ENCODE peak calls at places on chromosomes 16 and 17, in seven cellular contexts. E is omental fat pad, P is ovary, J is MCF 10A, Z is PC-3, G is nephron progenitor cell, X is adrenal gland. B is an unnamed sample.

GRCh38 chr16:70676571-70677498 is 9.0 kb downstream of the MTSS2 start:
- DNase-seq in J (no peak), P (peak; percentile 22), Z (no peak), G (no peak), X (peak; percentile 16), E (no peak), B (peak; percentile 64)

GRCh38 chr16:82456683-82457082 is 170.1 kb upstream of the CDH13 start:
- DNase-seq in Z (peak; percentile 55), J (peak; percentile 74), P (peak; percentile 19), X (peak; percentile 61), G (peak; percentile 75), E (no peak), B (peak; percentile 81)

GRCh38 chr17:8649157-8650118 is 18.9 kb upstream of the MYH10 start:
- DNase-seq in E (no peak), G (no peak), X (no peak), Z (no peak), P (peak; percentile 22), J (peak; percentile 41), B (peak; percentile 99)

GRCh38 chr16:4298761-4299522 is 16.9 kb upstream of the GLIS2 start:
- DNase-seq in Z (peak; percentile 89), J (peak; percentile 89), P (peak; percentile 71), G (peak; percentile 62), E (peak; percentile 32), X (peak; percentile 79), B (peak; percentile 96)

GRCh38 chr17:41664172-41664457 is 24.6 kb upstream of the EIF1 start:
- DNase-seq in Z (no peak), X (no peak), J (no peak), P (no peak), G (no peak), E (no peak), B (no peak)

GRCh38 chr17:7774037-7774659 is 56.6 kb downstream of the DNAH2 start:
- DNase-seq in Z (peak; percentile 76), G (no peak), X (peak; percentile 70), E (no peak), P (no peak), J (peak; percentile 40), B (peak; percentile 43)

GRCh38 chr17:7260601-7261376 is 1.5 kb downstream of the CLDN7 start:
- DNase-seq in P (no peak), J (peak; percentile 87), Z (peak; percentile 70), G (peak; percentile 56), E (peak; percentile 16), X (no peak), B (no peak)

GRCh38 chr16:28013392-28013791 is 50.1 kb downstream of the GSG1L start:
- DNase-seq in Z (no peak), G (no peak), E (no peak), P (no peak), X (no peak), J (no peak), B (no peak)

GRCh38 chr17:21098934-21099687 is 27.7 kb upstream of the DHRS7B start:
- DNase-seq in X (peak; percentile 58), Z (peak; percentile 95), P (peak; percentile 35), E (no peak), J (peak; percentile 88), G (peak; percentile 68), B (peak; percentile 48)

GRCh38 chr17:71237903-71238538 is 882.8 kb upstream of the SOX9 start:
- DNase-seq in J (peak; percentile 63), E (no peak), P (no peak), X (no peak), Z (peak; percentile 87), G (no peak), B (peak; percentile 90)

GRCh38 chr17:50618941-50619340 is 15.7 kb upstream of the ABCC3 start:
- DNase-seq in G (no peak), Z (no peak), J (no peak), X (peak; percentile 61), P (no peak), E (no peak), B (no peak)

GRCh38 chr17:78313735-78314648 is 45.9 kb downstream of the SOCS3 start:
- DNase-seq in G (peak; percentile 63), E (peak; percentile 66), X (peak; percentile 71), J (peak; percentile 92), P (peak; percentile 82), Z (peak; percentile 99), B (peak; percentile 45)

GRCh38 chr16:82580293-82580900 is 46.4 kb upstream of the CDH13 start:
- DNase-seq in E (no peak), X (no peak), J (peak; percentile 38), G (no peak), Z (peak; percentile 10), P (no peak), B (peak; percentile 29)

GRCh38 chr16:52353249-52353648 is 193.7 kb downstream of the TOX3 start:
- DNase-seq in Z (no peak), X (no peak), E (no peak), G (no peak), J (no peak), P (no peak), B (no peak)

GRCh38 chr17:33267279-33267790 is 25.8 kb downstream of the ASIC2 start:
- DNase-seq in X (no peak), J (peak; percentile 66), E (no peak), P (no peak), Z (peak; percentile 84), G (no peak), B (peak; percentile 84)

GRCh38 chr17:57458718-57459285 is 202.5 kb downstream of the MSI2 start:
- DNase-seq in J (no peak), X (no peak), Z (no peak), P (no peak), G (no peak), E (no peak), B (no peak)

DNA sequence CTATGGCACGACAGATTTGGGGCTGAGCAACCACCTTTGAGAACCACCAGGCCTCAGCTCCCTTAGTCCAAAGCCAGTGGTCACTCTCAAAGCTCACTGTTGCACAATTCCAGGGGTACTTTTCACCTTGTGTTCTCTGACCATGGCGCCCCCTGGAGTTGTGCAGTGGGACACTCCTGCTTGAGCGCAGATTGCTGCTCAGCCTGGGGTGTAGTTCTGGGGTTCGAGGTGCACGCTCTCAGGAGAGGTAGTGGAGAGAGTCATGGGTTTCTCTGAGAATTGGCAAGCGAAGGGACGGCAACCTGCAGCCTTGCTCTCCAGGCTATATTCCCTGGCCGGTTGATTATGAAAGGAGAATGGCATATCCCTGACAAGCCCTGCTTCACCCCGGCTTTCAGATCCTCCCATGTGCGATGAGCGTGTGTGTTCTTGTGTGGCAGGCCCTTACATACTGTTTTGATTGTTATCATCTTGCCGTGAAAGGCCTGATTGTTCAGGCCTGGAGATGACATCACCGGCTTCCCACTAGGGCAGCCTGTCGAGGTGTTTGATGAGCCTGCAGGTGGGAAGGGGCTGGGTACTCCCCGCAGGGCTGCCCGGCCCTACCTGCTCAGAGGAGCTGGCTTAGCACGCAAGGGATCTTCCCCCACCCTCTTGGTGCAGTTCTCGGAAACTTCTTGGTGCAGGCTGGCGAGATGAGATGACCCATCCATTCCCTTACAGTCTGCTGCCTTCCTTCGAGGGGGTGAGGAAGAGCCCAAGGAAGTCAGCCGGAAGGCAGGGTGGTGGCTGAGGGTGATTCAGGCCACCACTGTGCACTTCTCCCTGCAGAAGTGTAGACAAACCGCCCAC is 431.2 kb downstream of the SLC39A11 start:
- DNase-seq in P (no peak), Z (peak; percentile 91), X (no peak), E (no peak), J (peak; percentile 78), G (no peak), B (no peak)
- TF ChIP-seq CTCF in P (no peak), Z (peak; percentile 81), X (no peak), E (no peak), J (peak; percentile 43), G (peak; percentile 13), B (no peak)

DNA sequence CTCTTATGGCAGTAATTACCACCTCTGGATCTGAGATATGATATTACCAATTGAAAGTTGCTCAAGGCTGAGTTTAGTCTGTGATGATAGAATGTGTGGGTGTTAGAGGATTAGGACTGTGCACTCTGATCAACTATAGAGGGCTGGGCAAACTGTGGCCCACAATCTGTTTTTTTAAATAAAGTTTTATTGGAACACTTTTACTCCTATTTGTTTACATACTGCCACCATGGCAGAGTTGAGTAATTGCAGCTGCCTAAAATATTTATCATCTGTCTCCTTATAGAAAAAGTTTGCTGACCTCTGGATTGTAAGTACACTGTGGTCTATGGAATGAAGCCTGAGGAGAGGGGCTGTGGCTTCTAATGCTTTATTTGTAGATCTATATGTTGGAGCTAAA is 71.5 kb upstream of the N4BP1 start:
- DNase-seq in G (no peak), X (no peak), Z (no peak), J (no peak), E (no peak), P (no peak), B (no peak)
- TF ChIP-seq CTCF in G (no peak), X (no peak), Z (peak; percentile 29), J (no peak), E (no peak), P (no peak), B (no peak)

GRCh38 chr16:10180771-10181163 is 1.5 kb downstream of the GRIN2A start:
- DNase-seq in X (no peak), E (no peak), Z (no peak), J (no peak), P (no peak), G (peak; percentile 90), B (no peak)
- TF ChIP-seq CTCF in X (peak; percentile 30), E (no peak), Z (peak; percentile 49), J (no peak), P (no peak), G (peak; percentile 54), B (peak; percentile 39)

DNA sequence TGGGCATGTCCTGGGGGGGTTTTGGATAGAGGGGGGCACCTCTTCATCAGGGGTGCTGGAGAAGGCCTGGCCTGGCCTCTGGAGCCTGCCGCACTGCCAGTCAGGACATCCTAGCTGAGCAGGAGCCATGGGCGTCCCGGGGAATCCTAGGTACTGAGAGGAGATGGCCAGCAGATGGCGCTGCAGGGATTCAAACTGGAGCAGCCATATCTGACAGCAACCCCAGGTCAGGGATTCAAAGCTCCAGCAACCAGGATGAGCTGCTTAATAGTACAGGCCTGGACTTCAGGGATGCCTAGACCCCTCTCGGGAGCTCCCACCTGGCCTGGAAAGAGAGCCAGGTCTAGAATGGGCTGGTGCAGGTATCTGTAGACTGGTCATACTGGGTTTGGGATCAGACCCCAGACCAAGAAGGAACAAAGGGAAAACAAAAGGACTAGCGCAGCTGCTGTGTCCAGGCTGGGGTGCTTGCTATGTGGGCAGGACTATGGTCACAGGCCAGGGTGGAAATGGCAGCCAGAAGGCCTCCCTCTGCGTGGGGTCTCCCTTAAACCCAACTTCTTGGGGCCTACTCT is 306.9 kb upstream of the RBFOX1 start:
- DNase-seq in Z (peak; percentile 46), G (peak; percentile 93), J (peak; percentile 6), P (peak; percentile 25), X (peak; percentile 79), E (peak; percentile 42), B (no peak)
- TF ChIP-seq CTCF in Z (peak; percentile 58), G (peak; percentile 78), J (peak; percentile 10), P (peak; percentile 28), X (peak; percentile 69), E (no peak), B (peak; percentile 16)

B was measured in AG10803.